ENCODE peak calls at places on chromosomes 6 and 20, in nine cellular contexts. H, Q, E, P, X, G, C, B and F are unnamed samples.

GRCh38 chr6:39657355-39657754 is 67.9 kb downstream of the KIF6 start:
- DNase-seq in H (no peak), Q (no peak), E (no peak), P (no peak), X (no peak), G (no peak), C (no peak), B (no peak), F (no peak)

GRCh38 chr6:15516923-15517560 is 145.8 kb downstream of the DTNBP1 start:
- DNase-seq in H (no peak), Q (no peak), E (no peak), P (no peak), X (no peak), G (no peak), C (no peak), B (no peak), F (peak; percentile 69)

GRCh38 chr20:17228624-17229061 is 1.8 kb downstream of the PCSK2 start:
- DNase-seq in H (no peak), Q (peak; percentile 21), E (peak; percentile 56), P (no peak), X (no peak), G (peak; percentile 56), C (no peak), B (peak; percentile 4), F (peak; percentile 72)

GRCh38 chr6:141301779-141302178 is 830.9 kb upstream of the GJE1 start:
- DNase-seq in H (no peak), Q (no peak), E (no peak), P (no peak), X (no peak), G (no peak), C (no peak), B (no peak), F (no peak)

GRCh38 chr20:5074050-5074674 is 45.6 kb downstream of the PCNA start:
- DNase-seq in H (no peak), Q (no peak), E (no peak), P (no peak), X (no peak), G (no peak), C (no peak), B (no peak), F (no peak)

GRCh38 chr6:31125586-31126363 is 5.5 kb upstream of the CDSN start:
- DNase-seq in H (peak; percentile 72), Q (no peak), E (peak; percentile 80), P (no peak), X (no peak), G (no peak), C (no peak), B (no peak), F (no peak)

GRCh38 chr6:6891949-6892461 is 215.8 kb upstream of the RREB1 start:
- DNase-seq in H (no peak), Q (no peak), E (no peak), P (peak; percentile 80), X (no peak), G (no peak), C (no peak), B (no peak), F (no peak)

GRCh38 chr6:167652701-167653095 is 174.0 kb upstream of the AFDN start:
- DNase-seq in H (no peak), Q (no peak), E (no peak), P (no peak), X (no peak), G (no peak), C (no peak), B (peak; percentile 20), F (peak; percentile 82)

GRCh38 chr6:44052419-44053011 is 74.7 kb downstream of the MRPL14 start:
- DNase-seq in H (peak; percentile 31), Q (no peak), E (peak; percentile 46), P (peak; percentile 86), X (no peak), G (peak; percentile 79), C (peak; percentile 65), B (peak; percentile 78), F (peak; percentile 51)

GRCh38 chr6:28943557-28944411 is 20.0 kb upstream of the TRIM27 start:
- DNase-seq in H (peak; percentile 75), Q (peak; percentile 63), E (peak; percentile 64), P (peak; percentile 22), X (peak; percentile 61), G (peak; percentile 87), C (peak; percentile 62), B (peak; percentile 73), F (peak; percentile 88)

GRCh38 chr6:11126876-11127275 is 15.4 kb upstream of the ERVFRD-1 start:
- DNase-seq in H (no peak), Q (no peak), E (no peak), P (no peak), X (no peak), G (no peak), C (no peak), B (no peak), F (no peak)

GRCh38 chr6:150720774-150721233 is 121.1 kb downstream of the PLEKHG1 start:
- DNase-seq in H (no peak), Q (no peak), E (peak; percentile 65), P (no peak), X (no peak), G (no peak), C (no peak), B (no peak), F (no peak)

GRCh38 chr6:134722996-134723871 is 226.7 kb downstream of the ALDH8A1 start:
- DNase-seq in H (no peak), Q (no peak), E (no peak), P (no peak), X (no peak), G (no peak), C (no peak), B (no peak), F (no peak)

GRCh38 chr6:144284753-144285547 is at the start of gene UTRN:
- DNase-seq in H (peak; percentile 89), Q (peak; percentile 82), E (peak; percentile 88), P (peak; percentile 67), X (peak; percentile 73), G (peak; percentile 83), C (peak; percentile 80), B (peak; percentile 47), F (peak; percentile 92)
- TF ChIP-seq POLR2A in H (peak; percentile 60), Q (no peak), E (peak; percentile 18), P (peak; percentile 75), X (peak; percentile 55), G (peak; percentile 88), C (peak; percentile 62), B (no peak), F (no peak)

DNA sequence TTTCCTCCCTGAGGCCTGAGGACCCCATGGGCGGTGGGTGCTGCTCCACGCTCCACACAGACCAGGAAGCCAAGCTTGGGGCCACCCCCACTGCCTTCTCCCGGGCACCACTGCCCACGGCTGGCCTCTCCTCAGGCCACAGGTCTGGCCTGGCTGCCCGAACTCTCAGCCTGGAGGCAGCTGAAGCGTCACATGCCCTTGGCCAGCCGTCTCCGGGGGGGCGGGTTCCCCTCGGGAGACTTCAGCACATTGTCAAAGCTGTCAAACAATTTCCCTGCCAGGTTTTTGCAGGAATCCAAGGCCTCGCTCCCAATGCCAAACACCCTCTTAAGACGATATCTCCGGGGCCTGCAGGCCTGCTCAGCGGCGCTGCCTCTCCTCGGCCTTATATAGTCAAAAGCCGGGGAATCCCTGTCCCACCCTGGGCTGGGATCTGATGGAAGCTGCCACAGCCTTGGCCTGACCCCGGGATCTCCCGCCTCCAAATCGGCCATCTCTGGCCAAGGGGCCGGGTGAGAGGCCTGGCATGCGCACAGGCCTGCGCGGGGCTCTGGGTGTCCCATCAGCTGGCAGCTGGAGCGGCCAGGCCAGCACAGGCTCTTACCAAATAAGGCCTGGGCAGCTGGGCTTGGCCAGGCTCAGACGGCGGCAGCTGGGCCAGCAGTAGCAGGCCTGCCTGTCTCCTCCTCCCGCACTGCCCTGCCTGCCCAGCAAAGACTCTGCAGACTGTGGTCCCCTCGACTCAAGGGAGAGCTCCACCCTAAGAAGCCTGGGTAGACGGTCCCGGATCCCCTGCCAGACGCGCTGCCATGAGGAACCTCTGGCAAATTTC is 49.7 kb downstream of the RBM38 start:
- DNase-seq in H (peak; percentile 94), Q (peak; percentile 82), E (peak; percentile 94), P (peak; percentile 95), X (peak; percentile 22), G (peak; percentile 88), C (peak; percentile 88), B (no peak), F (peak; percentile 86)
- H3K4me1 ChIP-seq in H (peaks cover 27% of the 10 kb centered on the region), Q (peaks cover 24% of the 10 kb centered on the region), E (peaks cover 34% of the 10 kb centered on the region), P (peaks cover 72% of the 10 kb centered on the region), X (no peaks in the 10 kb centered on the region), G (peaks cover 14% of the 10 kb centered on the region), C (peaks cover 5% of the 10 kb centered on the region), B (peaks cover 2% of the 10 kb centered on the region), F (peaks cover 21% of the 10 kb centered on the region)

GRCh38 chr20:43188234-43188653 is 1.5 kb downstream of the PTPRT start:
- DNase-seq in H (no peak), Q (no peak), E (no peak), P (no peak), X (no peak), G (no peak), C (no peak), B (no peak), F (no peak)
- H3K27me3 ChIP-seq in H (peaks cover 27% of the 10 kb centered on the region), Q (no peaks in the 10 kb centered on the region), E (no peaks in the 10 kb centered on the region), P (peaks cover 34% of the 10 kb centered on the region), X (no peaks in the 10 kb centered on the region), G (peaks cover 39% of the 10 kb centered on the region), C (peaks cover 17% of the 10 kb centered on the region), B (peaks cover 4% of the 10 kb centered on the region), F (peaks cover 72% of the 10 kb centered on the region)

GRCh38 chr6:4071330-4071729 is 7.6 kb downstream of the FAM217A start:
- DNase-seq in H (no peak), Q (no peak), E (no peak), P (no peak), X (no peak), G (no peak), C (no peak), B (no peak), F (no peak)

GRCh38 chr6:4067673-4068072 is 11.3 kb downstream of the FAM217A start:
- DNase-seq in H (no peak), Q (no peak), E (no peak), P (no peak), X (no peak), G (no peak), C (no peak), B (no peak), F (no peak)

GRCh38 chr6:4069199-4069598 is 9.7 kb downstream of the FAM217A start:
- DNase-seq in H (no peak), Q (no peak), E (peak; percentile 8), P (no peak), X (no peak), G (no peak), C (no peak), B (no peak), F (no peak)

GRCh38 chr6:4066029-4066755 is 12.7 kb downstream of the FAM217A start:
- DNase-seq in H (no peak), Q (no peak), E (no peak), P (no peak), X (no peak), G (no peak), C (no peak), B (no peak), F (no peak)
- TF ChIP-seq POLR2A in H (no peak), Q (no peak), E (no peak), P (no peak), X (no peak), G (no peak), C (no peak), B (peak; percentile 68), F (no peak)